ENCODE peak calls at places on chromosome 15, in ten cellular contexts. One of them, this sample, is unnamed.
A peak's percentile ranks its signal among the peaks of the same experiment; 100 is the strongest.

GRCh38 chr15:76234337-76234889 is 76.9 kb downstream of the ETFA start:
- DNase-seq in NCI-H2081: peak; percentile 10
- DNase-seq in ELF-1: peak; percentile 31
- DNase-seq in OCI-LY7: no peak
- DNase-seq in ecto neural progenitor cell: no peak
- DNase-seq in T-helper 2 cell: no peak
- DNase-seq in RKO: no peak
- DNase-seq in stimulated activated CD8-positive, alpha-beta memory T cell treated with anti-CD3 and anti-CD28 coated beads, Interleukin-15, amount 100 ng/mL, for 4 hours: no peak
- DNase-seq in AG08396: no peak
- DNase-seq in ELR: no peak
- DNase-seq in this sample: no peak

GRCh38 chr15:94723801-94724200 is 492.4 kb downstream of the MCTP2 start:
- DNase-seq in NCI-H2081: peak; percentile 24
- DNase-seq in ELF-1: peak; percentile 15
- DNase-seq in OCI-LY7: no peak
- DNase-seq in ecto neural progenitor cell: no peak
- DNase-seq in T-helper 2 cell: no peak
- DNase-seq in RKO: no peak
- DNase-seq in stimulated activated CD8-positive, alpha-beta memory T cell treated with anti-CD3 and anti-CD28 coated beads, Interleukin-15, amount 100 ng/mL, for 4 hours: no peak
- DNase-seq in AG08396: no peak
- DNase-seq in ELR: no peak
- DNase-seq in this sample: no peak

GRCh38 chr15:100849021-100849831 is 30.4 kb upstream of the ALDH1A3 start:
- DNase-seq in NCI-H2081: peak; percentile 54
- DNase-seq in ELF-1: peak; percentile 63
- DNase-seq in OCI-LY7: peak; percentile 82
- DNase-seq in ecto neural progenitor cell: peak; percentile 32
- DNase-seq in T-helper 2 cell: no peak
- DNase-seq in RKO: no peak
- DNase-seq in stimulated activated CD8-positive, alpha-beta memory T cell treated with anti-CD3 and anti-CD28 coated beads, Interleukin-15, amount 100 ng/mL, for 4 hours: peak; percentile 21
- DNase-seq in AG08396: peak; percentile 56
- DNase-seq in ELR: peak; percentile 78
- DNase-seq in this sample: peak; percentile 92

GRCh38 chr15:90481023-90481422 is 48.7 kb upstream of the CRTC3 start:
- DNase-seq in NCI-H2081: no peak
- DNase-seq in ELF-1: no peak
- DNase-seq in OCI-LY7: peak; percentile 36
- DNase-seq in ecto neural progenitor cell: no peak
- DNase-seq in T-helper 2 cell: no peak
- DNase-seq in RKO: no peak
- DNase-seq in stimulated activated CD8-positive, alpha-beta memory T cell treated with anti-CD3 and anti-CD28 coated beads, Interleukin-15, amount 100 ng/mL, for 4 hours: peak; percentile 4
- DNase-seq in AG08396: no peak
- DNase-seq in ELR: no peak
- DNase-seq in this sample: no peak

GRCh38 chr15:85639752-85640381 is 154.9 kb downstream of the KLHL25 start:
- DNase-seq in NCI-H2081: no peak
- DNase-seq in ELF-1: no peak
- DNase-seq in OCI-LY7: no peak
- DNase-seq in ecto neural progenitor cell: no peak
- DNase-seq in T-helper 2 cell: no peak
- DNase-seq in RKO: peak; percentile 15
- DNase-seq in stimulated activated CD8-positive, alpha-beta memory T cell treated with anti-CD3 and anti-CD28 coated beads, Interleukin-15, amount 100 ng/mL, for 4 hours: no peak
- DNase-seq in AG08396: no peak
- DNase-seq in ELR: peak; percentile 71
- DNase-seq in this sample: peak; percentile 70

GRCh38 chr15:36911322-36911944 is 188.9 kb downstream of the MEIS2 start:
- DNase-seq in NCI-H2081: peak; percentile 95
- DNase-seq in ELF-1: peak; percentile 34
- DNase-seq in OCI-LY7: no peak
- DNase-seq in ecto neural progenitor cell: no peak
- DNase-seq in T-helper 2 cell: no peak
- DNase-seq in RKO: peak; percentile 72
- DNase-seq in stimulated activated CD8-positive, alpha-beta memory T cell treated with anti-CD3 and anti-CD28 coated beads, Interleukin-15, amount 100 ng/mL, for 4 hours: no peak
- DNase-seq in AG08396: peak; percentile 34
- DNase-seq in ELR: peak; percentile 68
- DNase-seq in this sample: peak; percentile 92

GRCh38 chr15:41603411-41603935 is 44.5 kb downstream of the TYRO3 start:
- DNase-seq in NCI-H2081: no peak
- DNase-seq in ELF-1: no peak
- DNase-seq in OCI-LY7: no peak
- DNase-seq in ecto neural progenitor cell: no peak
- DNase-seq in T-helper 2 cell: no peak
- DNase-seq in RKO: no peak
- DNase-seq in stimulated activated CD8-positive, alpha-beta memory T cell treated with anti-CD3 and anti-CD28 coated beads, Interleukin-15, amount 100 ng/mL, for 4 hours: no peak
- DNase-seq in AG08396: no peak
- DNase-seq in ELR: no peak
- DNase-seq in this sample: peak; percentile 34

GRCh38 chr15:94631608-94632007 is 400.2 kb downstream of the MCTP2 start:
- DNase-seq in NCI-H2081: no peak
- DNase-seq in ELF-1: no peak
- DNase-seq in OCI-LY7: peak; percentile 63
- DNase-seq in ecto neural progenitor cell: no peak
- DNase-seq in T-helper 2 cell: no peak
- DNase-seq in RKO: no peak
- DNase-seq in stimulated activated CD8-positive, alpha-beta memory T cell treated with anti-CD3 and anti-CD28 coated beads, Interleukin-15, amount 100 ng/mL, for 4 hours: no peak
- DNase-seq in AG08396: no peak
- DNase-seq in ELR: no peak
- DNase-seq in this sample: no peak

GRCh38 chr15:58564967-58565366 is 133.2 kb downstream of the LIPC start:
- DNase-seq in NCI-H2081: no peak
- DNase-seq in ELF-1: no peak
- DNase-seq in OCI-LY7: no peak
- DNase-seq in ecto neural progenitor cell: no peak
- DNase-seq in T-helper 2 cell: no peak
- DNase-seq in RKO: no peak
- DNase-seq in stimulated activated CD8-positive, alpha-beta memory T cell treated with anti-CD3 and anti-CD28 coated beads, Interleukin-15, amount 100 ng/mL, for 4 hours: no peak
- DNase-seq in AG08396: no peak
- DNase-seq in ELR: no peak
- DNase-seq in this sample: no peak

GRCh38 chr15:91196768-91197167 is 96.7 kb downstream of the SV2B start:
- DNase-seq in NCI-H2081: peak; percentile 64
- DNase-seq in ELF-1: no peak
- DNase-seq in OCI-LY7: no peak
- DNase-seq in ecto neural progenitor cell: no peak
- DNase-seq in T-helper 2 cell: no peak
- DNase-seq in RKO: no peak
- DNase-seq in stimulated activated CD8-positive, alpha-beta memory T cell treated with anti-CD3 and anti-CD28 coated beads, Interleukin-15, amount 100 ng/mL, for 4 hours: no peak
- DNase-seq in AG08396: no peak
- DNase-seq in ELR: no peak
- DNase-seq in this sample: no peak

GRCh38 chr15:65963911-65964482 is 94.7 kb downstream of the RAB11A start:
- DNase-seq in NCI-H2081: no peak
- DNase-seq in ELF-1: no peak
- DNase-seq in OCI-LY7: peak; percentile 22
- DNase-seq in ecto neural progenitor cell: no peak
- DNase-seq in T-helper 2 cell: no peak
- DNase-seq in RKO: no peak
- DNase-seq in stimulated activated CD8-positive, alpha-beta memory T cell treated with anti-CD3 and anti-CD28 coated beads, Interleukin-15, amount 100 ng/mL, for 4 hours: no peak
- DNase-seq in AG08396: no peak
- DNase-seq in ELR: no peak
- DNase-seq in this sample: no peak

GRCh38 chr15:79075256-79075655 is 15.3 kb downstream of the RASGRF1 start:
- DNase-seq in NCI-H2081: no peak
- DNase-seq in ELF-1: no peak
- DNase-seq in OCI-LY7: no peak
- DNase-seq in ecto neural progenitor cell: no peak
- DNase-seq in T-helper 2 cell: no peak
- DNase-seq in RKO: no peak
- DNase-seq in stimulated activated CD8-positive, alpha-beta memory T cell treated with anti-CD3 and anti-CD28 coated beads, Interleukin-15, amount 100 ng/mL, for 4 hours: no peak
- DNase-seq in AG08396: no peak
- DNase-seq in ELR: no peak
- DNase-seq in this sample: no peak

GRCh38 chr15:50150349-50150748 is 31.3 kb upstream of the ATP8B4 start:
- DNase-seq in NCI-H2081: no peak
- DNase-seq in ELF-1: no peak
- DNase-seq in OCI-LY7: no peak
- DNase-seq in ecto neural progenitor cell: no peak
- DNase-seq in T-helper 2 cell: no peak
- DNase-seq in RKO: no peak
- DNase-seq in stimulated activated CD8-positive, alpha-beta memory T cell treated with anti-CD3 and anti-CD28 coated beads, Interleukin-15, amount 100 ng/mL, for 4 hours: no peak
- DNase-seq in AG08396: no peak
- DNase-seq in ELR: no peak
- DNase-seq in this sample: no peak

GRCh38 chr15:57017024-57017423 is 98.6 kb downstream of the TCF12 start:
- DNase-seq in NCI-H2081: peak; percentile 18
- DNase-seq in ELF-1: no peak
- DNase-seq in OCI-LY7: peak; percentile 5
- DNase-seq in ecto neural progenitor cell: no peak
- DNase-seq in T-helper 2 cell: no peak
- DNase-seq in RKO: peak; percentile 4
- DNase-seq in stimulated activated CD8-positive, alpha-beta memory T cell treated with anti-CD3 and anti-CD28 coated beads, Interleukin-15, amount 100 ng/mL, for 4 hours: no peak
- DNase-seq in AG08396: no peak
- DNase-seq in ELR: peak; percentile 48
- DNase-seq in this sample: no peak

GRCh38 chr15:68278345-68279217 is 1.0 kb downstream of the FEM1B start:
- DNase-seq in NCI-H2081: peak; percentile 60
- DNase-seq in ELF-1: no peak
- DNase-seq in OCI-LY7: peak; percentile 29
- DNase-seq in ecto neural progenitor cell: peak; percentile 85
- DNase-seq in T-helper 2 cell: no peak
- DNase-seq in RKO: peak; percentile 75
- DNase-seq in stimulated activated CD8-positive, alpha-beta memory T cell treated with anti-CD3 and anti-CD28 coated beads, Interleukin-15, amount 100 ng/mL, for 4 hours: no peak
- DNase-seq in AG08396: no peak
- DNase-seq in ELR: peak; percentile 73
- DNase-seq in this sample: peak; percentile 55

GRCh38 chr15:60364306-60364924 is 33.4 kb downstream of the ANXA2 start:
- DNase-seq in NCI-H2081: no peak
- DNase-seq in ELF-1: no peak
- DNase-seq in OCI-LY7: no peak
- DNase-seq in ecto neural progenitor cell: no peak
- DNase-seq in T-helper 2 cell: no peak
- DNase-seq in RKO: no peak
- DNase-seq in stimulated activated CD8-positive, alpha-beta memory T cell treated with anti-CD3 and anti-CD28 coated beads, Interleukin-15, amount 100 ng/mL, for 4 hours: no peak
- DNase-seq in AG08396: no peak
- DNase-seq in ELR: no peak
- DNase-seq in this sample: no peak

GRCh38 chr15:43270676-43271306 is 4.1 kb upstream of the TGM5 start:
- DNase-seq in NCI-H2081: no peak
- DNase-seq in ELF-1: no peak
- DNase-seq in OCI-LY7: peak; percentile 47
- DNase-seq in ecto neural progenitor cell: no peak
- DNase-seq in T-helper 2 cell: no peak
- DNase-seq in RKO: no peak
- DNase-seq in stimulated activated CD8-positive, alpha-beta memory T cell treated with anti-CD3 and anti-CD28 coated beads, Interleukin-15, amount 100 ng/mL, for 4 hours: no peak
- DNase-seq in AG08396: no peak
- DNase-seq in ELR: no peak
- DNase-seq in this sample: no peak

GRCh38 chr15:57772223-57772957 is 65.9 kb downstream of the POLR2M start:
- DNase-seq in NCI-H2081: no peak
- DNase-seq in ELF-1: peak; percentile 12
- DNase-seq in OCI-LY7: no peak
- DNase-seq in ecto neural progenitor cell: no peak
- DNase-seq in T-helper 2 cell: no peak
- DNase-seq in RKO: peak; percentile 43
- DNase-seq in stimulated activated CD8-positive, alpha-beta memory T cell treated with anti-CD3 and anti-CD28 coated beads, Interleukin-15, amount 100 ng/mL, for 4 hours: no peak
- DNase-seq in AG08396: no peak
- DNase-seq in ELR: peak; percentile 84
- DNase-seq in this sample: no peak

GRCh38 chr15:75019916-75020315 is 3.5 kb upstream of the PPCDC start:
- DNase-seq in NCI-H2081: no peak
- DNase-seq in ELF-1: no peak
- DNase-seq in OCI-LY7: no peak
- DNase-seq in ecto neural progenitor cell: no peak
- DNase-seq in T-helper 2 cell: no peak
- DNase-seq in RKO: no peak
- DNase-seq in stimulated activated CD8-positive, alpha-beta memory T cell treated with anti-CD3 and anti-CD28 coated beads, Interleukin-15, amount 100 ng/mL, for 4 hours: no peak
- DNase-seq in AG08396: no peak
- DNase-seq in ELR: no peak
- DNase-seq in this sample: no peak

GRCh38 chr15:88266170-88266569 is 9.6 kb upstream of the NTRK3 start:
- DNase-seq in NCI-H2081: no peak
- DNase-seq in ELF-1: no peak
- DNase-seq in OCI-LY7: no peak
- DNase-seq in ecto neural progenitor cell: no peak
- DNase-seq in T-helper 2 cell: no peak
- DNase-seq in RKO: no peak
- DNase-seq in stimulated activated CD8-positive, alpha-beta memory T cell treated with anti-CD3 and anti-CD28 coated beads, Interleukin-15, amount 100 ng/mL, for 4 hours: no peak
- DNase-seq in AG08396: no peak
- DNase-seq in ELR: no peak
- DNase-seq in this sample: no peak

GRCh38 chr15:42387603-42388002 is 28.3 kb downstream of the CAPN3 start:
- DNase-seq in NCI-H2081: no peak
- DNase-seq in ELF-1: no peak
- DNase-seq in OCI-LY7: no peak
- DNase-seq in ecto neural progenitor cell: no peak
- DNase-seq in T-helper 2 cell: no peak
- DNase-seq in RKO: no peak
- DNase-seq in stimulated activated CD8-positive, alpha-beta memory T cell treated with anti-CD3 and anti-CD28 coated beads, Interleukin-15, amount 100 ng/mL, for 4 hours: no peak
- DNase-seq in AG08396: no peak
- DNase-seq in ELR: no peak
- DNase-seq in this sample: no peak

GRCh38 chr15:93038064-93038705 is 50.8 kb downstream of the RGMA start:
- DNase-seq in NCI-H2081: no peak
- DNase-seq in ELF-1: no peak
- DNase-seq in OCI-LY7: no peak
- DNase-seq in ecto neural progenitor cell: no peak
- DNase-seq in T-helper 2 cell: no peak
- DNase-seq in RKO: no peak
- DNase-seq in stimulated activated CD8-positive, alpha-beta memory T cell treated with anti-CD3 and anti-CD28 coated beads, Interleukin-15, amount 100 ng/mL, for 4 hours: no peak
- DNase-seq in AG08396: no peak
- DNase-seq in ELR: no peak
- DNase-seq in this sample: peak; percentile 63

GRCh38 chr15:39299506-39300267 is 281.2 kb upstream of the THBS1 start:
- DNase-seq in NCI-H2081: no peak
- DNase-seq in ELF-1: no peak
- DNase-seq in OCI-LY7: no peak
- DNase-seq in ecto neural progenitor cell: no peak
- DNase-seq in T-helper 2 cell: no peak
- DNase-seq in RKO: no peak
- DNase-seq in stimulated activated CD8-positive, alpha-beta memory T cell treated with anti-CD3 and anti-CD28 coated beads, Interleukin-15, amount 100 ng/mL, for 4 hours: no peak
- DNase-seq in AG08396: no peak
- DNase-seq in ELR: peak; percentile 26
- DNase-seq in this sample: no peak

GRCh38 chr15:66498501-66499386 is 1.2 kb upstream of the SNAPC5 start:
- DNase-seq in NCI-H2081: peak; percentile 31
- DNase-seq in ELF-1: no peak
- DNase-seq in OCI-LY7: peak; percentile 60
- DNase-seq in ecto neural progenitor cell: no peak
- DNase-seq in T-helper 2 cell: no peak
- DNase-seq in RKO: peak; percentile 75
- DNase-seq in stimulated activated CD8-positive, alpha-beta memory T cell treated with anti-CD3 and anti-CD28 coated beads, Interleukin-15, amount 100 ng/mL, for 4 hours: no peak
- DNase-seq in AG08396: no peak
- DNase-seq in ELR: peak; percentile 66
- DNase-seq in this sample: no peak

GRCh38 chr15:49428392-49429095 is 5.5 kb downstream of the FGF7 start:
- DNase-seq in NCI-H2081: no peak
- DNase-seq in ELF-1: no peak
- DNase-seq in OCI-LY7: no peak
- DNase-seq in ecto neural progenitor cell: no peak
- DNase-seq in T-helper 2 cell: no peak
- DNase-seq in RKO: no peak
- DNase-seq in stimulated activated CD8-positive, alpha-beta memory T cell treated with anti-CD3 and anti-CD28 coated beads, Interleukin-15, amount 100 ng/mL, for 4 hours: no peak
- DNase-seq in AG08396: peak; percentile 24
- DNase-seq in ELR: peak; percentile 10
- DNase-seq in this sample: peak; percentile 47

GRCh38 chr15:58066042-58066867 is 744 bp upstream of the ALDH1A2 start:
- DNase-seq in NCI-H2081: peak; percentile 49
- DNase-seq in ELF-1: peak; percentile 77
- DNase-seq in OCI-LY7: peak; percentile 9
- DNase-seq in ecto neural progenitor cell: peak; percentile 84
- DNase-seq in T-helper 2 cell: no peak
- DNase-seq in RKO: no peak
- DNase-seq in stimulated activated CD8-positive, alpha-beta memory T cell treated with anti-CD3 and anti-CD28 coated beads, Interleukin-15, amount 100 ng/mL, for 4 hours: no peak
- DNase-seq in AG08396: peak; percentile 64
- DNase-seq in ELR: peak; percentile 60
- DNase-seq in this sample: peak; percentile 96

GRCh38 chr15:85754993-85755392 is 39.7 kb downstream of the KLHL25 start:
- DNase-seq in NCI-H2081: no peak
- DNase-seq in ELF-1: no peak
- DNase-seq in OCI-LY7: no peak
- DNase-seq in ecto neural progenitor cell: no peak
- DNase-seq in T-helper 2 cell: no peak
- DNase-seq in RKO: no peak
- DNase-seq in stimulated activated CD8-positive, alpha-beta memory T cell treated with anti-CD3 and anti-CD28 coated beads, Interleukin-15, amount 100 ng/mL, for 4 hours: no peak
- DNase-seq in AG08396: peak; percentile 49
- DNase-seq in ELR: no peak
- DNase-seq in this sample: peak; percentile 88

GRCh38 chr15:31389576-31389975 is 62.9 kb downstream of the KLF13 start:
- DNase-seq in NCI-H2081: no peak
- DNase-seq in ELF-1: no peak
- DNase-seq in OCI-LY7: no peak
- DNase-seq in ecto neural progenitor cell: peak; percentile 29
- DNase-seq in T-helper 2 cell: no peak
- DNase-seq in RKO: no peak
- DNase-seq in stimulated activated CD8-positive, alpha-beta memory T cell treated with anti-CD3 and anti-CD28 coated beads, Interleukin-15, amount 100 ng/mL, for 4 hours: no peak
- DNase-seq in AG08396: no peak
- DNase-seq in ELR: no peak
- DNase-seq in this sample: no peak